ENCODE peak calls at places on chromosomes 6 and 20, in six cellular contexts. U is substantia nigra, C is body of pancreas, M is psoas muscle, W is cardiac muscle cell, Q is upper lobe of right lung. V is an unnamed sample.

GRCh38 chr6:64553414-64553813 is 917.8 kb downstream of the PHF3 start:
- DNase-seq in U (no peak), C (no peak), M (no peak), W (peak), Q (no peak), V (no peak)

GRCh38 chr6:165850434-165851019 is 187.5 kb upstream of the PDE10A start:
- DNase-seq in U (peak), C (peak), M (peak), W (peak), Q (peak), V (peak)

GRCh38 chr20:39152742-39153141 is 190.6 kb downstream of the DHX35 start:
- DNase-seq in U (no peak), C (no peak), M (no peak), W (no peak), Q (no peak), V (no peak)

GRCh38 chr6:74807701-74808100 is 398.2 kb downstream of the COL12A1 start:
- DNase-seq in U (no peak), C (no peak), M (no peak), W (no peak), Q (no peak), V (no peak)

GRCh38 chr6:3868544-3868943 is 19.4 kb downstream of the FAM50B start:
- DNase-seq in U (peak), C (no peak), M (no peak), W (no peak), Q (no peak), V (no peak)

GRCh38 chr6:166675736-166676135 is 48.7 kb upstream of the RPS6KA2 start:
- DNase-seq in U (no peak), C (peak), M (no peak), W (no peak), Q (no peak), V (no peak)

GRCh38 chr6:5333653-5334052 is 72.3 kb downstream of the FARS2 start:
- DNase-seq in U (no peak), C (no peak), M (no peak), W (no peak), Q (no peak), V (no peak)

GRCh38 chr6:155154158-155154830 is 109.5 kb upstream of the CLDN20 start:
- DNase-seq in U (no peak), C (no peak), M (no peak), W (no peak), Q (no peak), V (no peak)

GRCh38 chr6:3825851-3826581 is 23.2 kb upstream of the FAM50B start:
- DNase-seq in U (no peak), C (peak), M (peak), W (no peak), Q (peak), V (peak)

GRCh38 chr6:149334201-149334600 is 16.7 kb downstream of the TAB2 start:
- DNase-seq in U (no peak), C (no peak), M (no peak), W (no peak), Q (no peak), V (no peak)

GRCh38 chr6:149332602-149333311 is 15.2 kb downstream of the TAB2 start:
- DNase-seq in U (no peak), C (no peak), M (no peak), W (no peak), Q (no peak), V (no peak)

GRCh38 chr6:149336529-149336928 is 19.0 kb downstream of the TAB2 start:
- DNase-seq in U (no peak), C (no peak), M (no peak), W (peak), Q (no peak), V (no peak)

GRCh38 chr6:149335924-149336323 is 18.4 kb downstream of the TAB2 start:
- DNase-seq in U (no peak), C (no peak), M (peak), W (no peak), Q (no peak), V (no peak)

DNA sequence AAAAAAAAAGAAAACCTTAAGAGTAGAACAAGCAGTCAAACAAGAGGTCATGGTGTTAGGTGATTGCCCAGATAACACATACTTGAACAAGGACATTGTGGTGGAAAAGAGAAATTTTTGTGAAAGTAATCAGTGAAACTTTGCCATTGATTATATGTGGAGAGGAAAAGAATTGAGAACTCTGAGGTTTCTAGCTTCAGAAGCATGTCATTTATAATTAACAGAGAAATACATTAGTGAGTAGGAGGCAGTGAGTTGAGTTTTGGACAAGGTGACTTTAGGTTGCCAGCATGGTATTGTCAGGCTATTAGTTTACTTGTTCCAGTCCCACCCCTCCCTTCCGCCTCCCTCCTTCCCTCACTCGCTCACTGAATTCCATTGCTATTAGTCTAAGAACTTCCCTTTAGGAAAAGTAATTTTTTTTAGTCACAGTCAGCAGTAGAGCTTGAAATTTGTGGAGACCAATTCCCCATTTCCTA is 17.2 kb downstream of the TAB2 start:
- DNase-seq in U (no peak), C (no peak), M (peak), W (no peak), Q (no peak), V (no peak)
- H3K27ac ChIP-seq in U (no peak), C (peak), M (peak), W (no peak), Q (no peak), V (no peak)

GRCh38 chr6:37222125-37222967 is 35.2 kb upstream of the TBC1D22B start:
- DNase-seq in U (peak), C (peak), M (peak), W (peak), Q (peak), V (peak)
- H3K27ac ChIP-seq in U (no peak), C (peak), M (peak), W (peak), Q (no peak), V (no peak)

GRCh38 chr6:2794171-2794730 is 29.1 kb downstream of the WRNIP1 start:
- DNase-seq in U (no peak), C (no peak), M (no peak), W (no peak), Q (no peak), V (no peak)

GRCh38 chr6:2795162-2795561 is 30.0 kb downstream of the WRNIP1 start:
- DNase-seq in U (no peak), C (no peak), M (no peak), W (no peak), Q (no peak), V (no peak)

GRCh38 chr6:2796884-2797283 is 31.7 kb downstream of the WRNIP1 start:
- DNase-seq in U (no peak), C (no peak), M (no peak), W (no peak), Q (no peak), V (no peak)

GRCh38 chr6:2797564-2798014 is 32.4 kb downstream of the WRNIP1 start:
- DNase-seq in U (no peak), C (peak), M (no peak), W (no peak), Q (no peak), V (no peak)

GRCh38 chr6:2795960-2796359 is 30.8 kb downstream of the WRNIP1 start:
- DNase-seq in U (no peak), C (no peak), M (no peak), W (no peak), Q (no peak), V (no peak)
- H3K27ac ChIP-seq in U (no peak), C (peak), M (no peak), W (peak), Q (no peak), V (no peak)

DNA sequence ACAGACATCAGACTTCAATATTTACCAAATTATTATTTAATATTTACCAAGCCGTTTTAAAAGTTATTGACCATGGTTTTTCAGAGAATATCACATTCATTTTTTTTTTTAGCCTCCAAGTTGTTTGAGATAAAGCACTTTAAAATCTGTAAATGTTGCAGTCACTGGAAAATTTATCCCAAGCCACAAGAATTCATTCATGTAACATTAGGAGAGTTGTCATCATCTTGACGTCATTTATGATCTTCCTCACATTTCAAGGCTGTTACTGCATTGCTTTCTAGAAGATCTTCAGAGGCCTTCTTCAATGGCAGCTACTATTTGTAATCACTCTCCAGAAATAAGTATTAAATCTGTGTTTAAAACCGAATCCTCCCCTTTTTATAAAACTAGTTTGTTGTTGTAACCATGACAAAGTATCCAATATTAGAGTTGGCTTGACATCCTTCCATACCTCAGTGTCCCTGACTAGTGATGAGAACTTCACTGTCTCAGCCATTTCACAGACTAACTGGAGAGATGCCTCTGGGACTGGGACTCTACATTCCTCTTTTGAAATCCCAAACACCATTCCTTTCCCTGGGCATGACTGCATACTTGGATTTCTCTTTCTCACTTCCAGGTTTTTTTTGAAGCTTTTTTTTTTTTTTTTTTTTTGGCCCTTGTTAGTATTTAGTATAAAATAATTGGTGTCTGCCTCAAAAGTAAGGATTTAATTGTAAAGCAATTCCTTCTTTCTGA is 100.1 kb downstream of the ZFAND3 start:
- DNase-seq in U (no peak), C (no peak), M (no peak), W (no peak), Q (no peak), V (no peak)
- H3K27ac ChIP-seq in U (no peak), C (no peak), M (no peak), W (no peak), Q (no peak), V (no peak)

DNA sequence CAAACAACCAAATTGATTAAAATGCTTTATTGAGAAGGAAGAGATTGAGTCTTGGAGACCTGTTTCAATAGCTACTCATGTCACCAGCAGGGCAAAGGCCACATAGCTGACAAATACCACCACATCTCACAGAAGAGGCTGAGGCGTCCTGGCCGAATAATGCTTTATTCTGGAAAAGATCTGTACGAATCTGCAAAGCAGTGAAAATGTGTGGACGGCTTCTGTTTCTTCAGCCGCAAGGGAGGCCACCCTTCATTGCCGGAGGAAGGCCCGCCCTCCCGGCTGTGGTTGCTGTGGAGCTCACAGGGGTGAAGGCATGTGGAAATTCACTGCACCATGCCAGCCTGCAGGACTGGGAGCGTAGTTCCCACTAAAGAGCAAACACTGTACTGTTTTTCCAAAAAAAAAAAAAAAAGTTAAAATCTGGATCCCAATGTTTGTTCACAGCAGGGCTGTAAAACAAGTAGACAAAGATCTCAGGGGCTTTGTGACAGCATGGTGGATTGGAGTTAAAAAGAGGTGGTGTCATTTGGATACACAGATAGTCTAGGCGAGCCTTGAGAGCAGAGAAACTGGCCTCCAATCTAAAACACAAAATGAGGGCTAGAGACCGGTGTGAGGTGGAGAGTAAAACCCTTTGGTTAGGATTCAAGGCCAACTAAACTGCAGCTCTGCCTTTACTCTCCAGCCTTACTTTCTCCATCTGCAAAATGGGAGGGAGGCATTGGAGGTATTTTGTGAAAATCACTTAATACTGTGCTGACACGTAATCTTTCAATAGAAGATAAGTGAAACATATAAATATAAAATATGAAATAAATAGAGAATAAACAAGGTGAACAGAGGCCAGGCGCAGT is 89.4 kb upstream of the QKI start:
- DNase-seq in U (peak), C (peak), M (no peak), W (no peak), Q (no peak), V (peak)
- H3K27ac ChIP-seq in U (peak), C (peak), M (peak), W (no peak), Q (no peak), V (peak)

GRCh38 chr6:11307226-11307625 is 74.8 kb upstream of the NEDD9 start:
- DNase-seq in U (no peak), C (no peak), M (no peak), W (no peak), Q (no peak), V (no peak)
- H3K27ac ChIP-seq in U (no peak), C (no peak), M (no peak), W (no peak), Q (no peak), V (no peak)

DNA sequence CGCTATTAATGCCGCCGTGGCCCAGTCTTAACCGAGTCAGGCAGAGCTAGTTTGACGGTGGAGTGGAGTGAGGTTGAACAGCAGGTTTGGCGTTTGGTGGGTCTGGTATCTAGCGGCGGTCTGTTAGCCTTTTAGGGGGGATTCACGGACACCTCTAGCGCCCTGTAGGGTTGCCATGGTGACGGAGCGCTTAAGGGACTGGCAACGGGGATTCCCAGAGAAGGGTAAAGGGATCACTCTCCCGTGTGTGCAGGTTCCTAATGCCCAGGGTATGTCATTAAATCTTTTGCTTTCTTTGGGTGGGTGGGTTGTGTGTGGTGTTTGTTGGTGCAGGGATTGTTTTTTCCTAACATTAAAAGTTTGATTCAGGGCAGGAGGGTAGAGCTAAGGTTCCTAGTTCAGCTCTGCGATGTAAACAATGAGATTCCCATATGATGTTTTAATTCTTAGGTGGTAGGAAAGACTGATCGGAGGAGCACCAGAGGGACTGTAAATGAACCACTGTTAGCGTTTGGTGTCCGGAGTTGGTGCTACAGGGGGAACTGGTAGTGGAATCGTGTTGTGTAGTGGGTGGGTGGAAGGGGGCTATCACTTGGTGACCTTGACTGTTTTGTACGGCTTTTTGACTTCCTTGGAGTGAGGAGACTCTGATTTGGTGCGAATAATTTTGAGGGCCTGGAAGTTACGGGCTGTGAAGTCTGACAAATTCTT is 4.9 kb downstream of the BRD2 start:
- DNase-seq in U (no peak), C (peak), M (peak), W (peak), Q (no peak), V (no peak)
- H3K27ac ChIP-seq in U (peak), C (peak), M (peak), W (peak), Q (peak), V (peak)